ENCODE peak calls at places on chromosomes 1 and 21, in four cellular contexts. P is erythroblast; Q is stimulated activated CD8-positive, alpha-beta memory T cell treated with anti-CD3 and anti-CD28 coated beads, Interleukin-15, amount 100 ng/mL, for 1 hour; C is amniotic epithelial cell. W is an unnamed sample.
A peak's percentile ranks its signal among the peaks of the same experiment; 100 is the strongest.

GRCh38 chr1:225834417-225835329 is 24.7 kb downstream of the EPHX1 start:
- DNase-seq in Q (no peak), C (peak; percentile 46), P (no peak), W (peak; percentile 86)

GRCh38 chr1:222370911-222371717 is 176.8 kb downstream of the HHIPL2 start:
- DNase-seq in Q (no peak), C (peak; percentile 96), P (no peak), W (no peak)

GRCh38 chr1:204110894-204111633 is 38.1 kb downstream of the SOX13 start:
- DNase-seq in P (no peak), C (no peak), Q (no peak), W (no peak)

GRCh38 chr1:209074575-209075250 is 508.8 kb upstream of the CAMK1G start:
- DNase-seq in P (no peak), C (no peak), Q (no peak), W (no peak)

GRCh38 chr1:40650075-40650474 is 15.4 kb downstream of the RIMS3 start:
- DNase-seq in P (peak; percentile 40), C (no peak), Q (no peak), W (no peak)

GRCh38 chr21:44485254-44485793 is 30.0 kb downstream of the LRRC3 start:
- DNase-seq in Q (peak; percentile 14), P (peak; percentile 21), C (no peak), W (no peak)

GRCh38 chr1:231924183-231924582 is 297.6 kb downstream of the DISC1 start:
- DNase-seq in C (no peak), Q (no peak), P (no peak), W (no peak)

GRCh38 chr1:16903054-16903453 is 7.3 kb downstream of the RNU1-2 start:
- DNase-seq in C (peak; percentile 88), Q (no peak), P (peak; percentile 41), W (no peak)

GRCh38 chr1:14795589-14795988 is 197.1 kb downstream of the KAZN start:
- DNase-seq in C (no peak), P (no peak), Q (no peak), W (no peak)

W was measured in right atrium auricular region.